ENCODE peak calls at places on chromosomes 2 and 18, in four cellular contexts. B, I, O and V are unnamed samples. For H3K36me3, the result is how much of the 10 kb centered on the place peaks cover.

GRCh38 chr2:86704482-86704971 is 15.6 kb upstream of the RMND5A start:
- DNase-seq in B (peak), I (peak), O (no peak), V (peak)

GRCh38 chr18:12326711-12327460 is 18.8 kb downstream of the TUBB6 start:
- DNase-seq in B (no peak), I (no peak), O (no peak), V (no peak)

GRCh38 chr2:8030694-8031303 is 651.1 kb upstream of the ID2 start:
- DNase-seq in B (no peak), I (no peak), O (no peak), V (no peak)

GRCh38 chr18:22169889-22170420 is 566 bp downstream of the GATA6 start:
- DNase-seq in B (no peak), I (peak), O (no peak), V (no peak)

GRCh38 chr2:126885701-126886121 is 13.0 kb upstream of the TEX51 start:
- DNase-seq in B (no peak), I (peak), O (no peak), V (no peak)

GRCh38 chr2:151560289-151560688 is 150.6 kb downstream of the RIF1 start:
- DNase-seq in B (no peak), I (peak), O (no peak), V (no peak)

GRCh38 chr2:219124379-219125110 is 36.1 kb downstream of the NHEJ1 start:
- DNase-seq in B (no peak), I (no peak), O (peak), V (peak)

GRCh38 chr2:226758886-226759660 is 40.5 kb downstream of the IRS1 start:
- DNase-seq in B (no peak), I (no peak), O (no peak), V (no peak)

GRCh38 chr18:24417465-24417864 is 9.0 kb upstream of the IMPACT start:
- DNase-seq in B (no peak), I (no peak), O (no peak), V (no peak)

GRCh38 chr2:3712841-3713503 is 9.6 kb downstream of the DCDC2C start:
- DNase-seq in B (no peak), I (no peak), O (no peak), V (no peak)

GRCh38 chr2:207819021-207819687 is 49.4 kb upstream of the FZD5 start:
- DNase-seq in B (no peak), I (no peak), O (no peak), V (no peak)

GRCh38 chr2:72999729-73000725 is 71.5 kb downstream of the SFXN5 start:
- DNase-seq in B (no peak), I (no peak), O (no peak), V (no peak)

GRCh38 chr2:73004889-73005596 is 66.5 kb downstream of the SFXN5 start:
- DNase-seq in B (peak), I (no peak), O (no peak), V (no peak)

GRCh38 chr2:73004466-73004865 is 67.0 kb downstream of the SFXN5 start:
- DNase-seq in B (peak), I (no peak), O (no peak), V (no peak)

GRCh38 chr2:73000808-73001570 is 70.5 kb downstream of the SFXN5 start:
- DNase-seq in B (no peak), I (no peak), O (no peak), V (no peak)

GRCh38 chr2:73003027-73003426 is 68.5 kb downstream of the SFXN5 start:
- DNase-seq in B (no peak), I (no peak), O (no peak), V (no peak)
- H3K36me3 ChIP-seq in B (under half), I (under half), O (under half), V (under half)

DNA sequence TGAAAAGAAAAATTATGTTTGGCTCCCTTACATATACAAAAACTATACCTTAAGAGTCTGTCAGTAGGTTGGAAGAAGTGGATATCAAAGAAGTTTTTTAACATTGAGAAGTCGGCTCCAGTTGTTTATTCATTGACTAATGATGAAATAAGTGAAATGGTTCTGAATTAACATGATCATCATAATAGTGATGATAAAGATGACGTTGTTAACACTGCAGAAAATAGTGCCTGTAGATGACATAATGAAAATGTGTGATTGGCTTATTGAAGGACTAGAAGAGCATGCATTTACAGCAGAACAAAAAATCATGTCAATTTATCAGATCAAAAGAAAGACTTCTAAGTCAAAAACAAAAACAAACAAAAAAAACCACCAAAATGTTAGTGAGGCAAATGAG is 1125.4 kb upstream of the NXPH2 start:
- DNase-seq in B (no peak), I (no peak), O (no peak), V (no peak)
- H3K36me3 ChIP-seq in B (under half), I (under half), O (under half), V (under half)

GRCh38 chr2:224875153-224875552 is 159.0 kb upstream of the CCDC195 start:
- DNase-seq in B (no peak), I (no peak), O (no peak), V (no peak)
- H3K36me3 ChIP-seq in B (under half), I (under half), O (under half), V (under half)

GRCh38 chr2:212532087-212532486 is 6.5 kb downstream of the ERBB4 start:
- DNase-seq in B (no peak), I (no peak), O (no peak), V (no peak)

GRCh38 chr2:212531499-212531898 is 7.1 kb downstream of the ERBB4 start:
- DNase-seq in B (no peak), I (no peak), O (no peak), V (no peak)

GRCh38 chr2:212530991-212531390 is 7.6 kb downstream of the ERBB4 start:
- DNase-seq in B (no peak), I (no peak), O (no peak), V (no peak)

GRCh38 chr2:212530373-212530772 is 8.2 kb downstream of the ERBB4 start:
- DNase-seq in B (no peak), I (no peak), O (no peak), V (no peak)

GRCh38 chr2:212532585-212532984 is 6.0 kb downstream of the ERBB4 start:
- DNase-seq in B (no peak), I (no peak), O (no peak), V (no peak)
- H3K36me3 ChIP-seq in B (under half), I (under half), O (under half), V (under half)